ENCODE peak calls at places on chromosome 22, in ten cellular contexts. One of them, this sample, is unnamed.

GRCh38 chr22:41826430-41827383 is 6.2 kb upstream of the SREBF2 start:
- DNase-seq in upper lobe of right lung: no peak
- DNase-seq in left ventricle myocardium inferior: no peak
- DNase-seq in omental fat pad: no peak
- DNase-seq in lower lobe of right lung: no peak
- DNase-seq in GM23338: no peak
- DNase-seq in activated CD8-positive, alpha-beta T cell treated with anti-CD3 and anti-CD28 coated beads for 36 hours: no peak
- DNase-seq in CD4-positive, alpha-beta T cell: no peak
- DNase-seq in HFF-Myc: no peak
- DNase-seq in epithelial cell of esophagus: no peak
- DNase-seq in this sample: no peak

GRCh38 chr22:27116295-27116694 is 458.9 kb downstream of the MIAT start:
- DNase-seq in upper lobe of right lung: no peak
- DNase-seq in activated CD8-positive, alpha-beta T cell treated with anti-CD3 and anti-CD28 coated beads for 36 hours: no peak
- DNase-seq in omental fat pad: no peak
- DNase-seq in CD4-positive, alpha-beta T cell: no peak
- DNase-seq in left ventricle myocardium inferior: no peak
- DNase-seq in GM23338: no peak
- DNase-seq in lower lobe of right lung: no peak
- DNase-seq in HFF-Myc: no peak
- DNase-seq in epithelial cell of esophagus: peak; percentile 57
- DNase-seq in this sample: no peak

GRCh38 chr22:24421428-24421931 is 5.9 kb upstream of the ADORA2A start:
- DNase-seq in activated CD8-positive, alpha-beta T cell treated with anti-CD3 and anti-CD28 coated beads for 36 hours: peak; percentile 68
- DNase-seq in lower lobe of right lung: peak; percentile 32
- DNase-seq in omental fat pad: no peak
- DNase-seq in CD4-positive, alpha-beta T cell: no peak
- DNase-seq in left ventricle myocardium inferior: no peak
- DNase-seq in epithelial cell of esophagus: no peak
- DNase-seq in HFF-Myc: no peak
- DNase-seq in upper lobe of right lung: no peak
- DNase-seq in GM23338: peak; percentile 92
- DNase-seq in this sample: no peak

GRCh38 chr22:29141078-29141688 is 64.5 kb upstream of the EMID1 start:
- DNase-seq in omental fat pad: no peak
- DNase-seq in activated CD8-positive, alpha-beta T cell treated with anti-CD3 and anti-CD28 coated beads for 36 hours: no peak
- DNase-seq in GM23338: no peak
- DNase-seq in epithelial cell of esophagus: no peak
- DNase-seq in left ventricle myocardium inferior: no peak
- DNase-seq in CD4-positive, alpha-beta T cell: no peak
- DNase-seq in upper lobe of right lung: no peak
- DNase-seq in lower lobe of right lung: no peak
- DNase-seq in HFF-Myc: no peak
- DNase-seq in this sample: no peak

GRCh38 chr22:17712441-17712840 is 61.8 kb downstream of the BID start:
- DNase-seq in left ventricle myocardium inferior: no peak
- DNase-seq in epithelial cell of esophagus: peak; percentile 34
- DNase-seq in activated CD8-positive, alpha-beta T cell treated with anti-CD3 and anti-CD28 coated beads for 36 hours: no peak
- DNase-seq in CD4-positive, alpha-beta T cell: no peak
- DNase-seq in lower lobe of right lung: no peak
- DNase-seq in HFF-Myc: no peak
- DNase-seq in omental fat pad: no peak
- DNase-seq in upper lobe of right lung: no peak
- DNase-seq in GM23338: no peak
- DNase-seq in this sample: no peak

GRCh38 chr22:49093192-49093880 is 734.3 kb downstream of the BRD1 start:
- DNase-seq in omental fat pad: no peak
- DNase-seq in GM23338: no peak
- DNase-seq in CD4-positive, alpha-beta T cell: no peak
- DNase-seq in activated CD8-positive, alpha-beta T cell treated with anti-CD3 and anti-CD28 coated beads for 36 hours: no peak
- DNase-seq in HFF-Myc: no peak
- DNase-seq in upper lobe of right lung: no peak
- DNase-seq in lower lobe of right lung: peak; percentile 34
- DNase-seq in left ventricle myocardium inferior: no peak
- DNase-seq in epithelial cell of esophagus: no peak
- DNase-seq in this sample: no peak

GRCh38 chr22:35582861-35583670 is 34.1 kb downstream of the MB start:
- DNase-seq in activated CD8-positive, alpha-beta T cell treated with anti-CD3 and anti-CD28 coated beads for 36 hours: peak; percentile 59
- DNase-seq in omental fat pad: no peak
- DNase-seq in left ventricle myocardium inferior: peak; percentile 55
- DNase-seq in HFF-Myc: no peak
- DNase-seq in GM23338: peak; percentile 78
- DNase-seq in CD4-positive, alpha-beta T cell: peak; percentile 42
- DNase-seq in upper lobe of right lung: no peak
- DNase-seq in lower lobe of right lung: peak; percentile 70
- DNase-seq in epithelial cell of esophagus: peak; percentile 70
- DNase-seq in this sample: no peak

GRCh38 chr22:24566899-24567511 is 11.2 kb downstream of the SNRPD3 start:
- DNase-seq in activated CD8-positive, alpha-beta T cell treated with anti-CD3 and anti-CD28 coated beads for 36 hours: no peak
- DNase-seq in CD4-positive, alpha-beta T cell: no peak
- DNase-seq in upper lobe of right lung: no peak
- DNase-seq in GM23338: no peak
- DNase-seq in omental fat pad: no peak
- DNase-seq in epithelial cell of esophagus: no peak
- DNase-seq in lower lobe of right lung: no peak
- DNase-seq in left ventricle myocardium inferior: no peak
- DNase-seq in HFF-Myc: no peak
- DNase-seq in this sample: no peak

GRCh38 chr22:36027579-36027959 is 1.1 kb downstream of the RBFOX2 start:
- DNase-seq in activated CD8-positive, alpha-beta T cell treated with anti-CD3 and anti-CD28 coated beads for 36 hours: peak; percentile 34
- DNase-seq in CD4-positive, alpha-beta T cell: no peak
- DNase-seq in lower lobe of right lung: no peak
- DNase-seq in HFF-Myc: no peak
- DNase-seq in left ventricle myocardium inferior: no peak
- DNase-seq in omental fat pad: no peak
- DNase-seq in GM23338: no peak
- DNase-seq in upper lobe of right lung: no peak
- DNase-seq in epithelial cell of esophagus: no peak
- DNase-seq in this sample: no peak

GRCh38 chr22:38230108-38230825 is 28.5 kb downstream of the MAFF start:
- DNase-seq in GM23338: peak; percentile 73
- DNase-seq in upper lobe of right lung: no peak
- DNase-seq in epithelial cell of esophagus: peak; percentile 90
- DNase-seq in lower lobe of right lung: peak; percentile 77
- DNase-seq in CD4-positive, alpha-beta T cell: peak; percentile 25
- DNase-seq in activated CD8-positive, alpha-beta T cell treated with anti-CD3 and anti-CD28 coated beads for 36 hours: peak; percentile 66
- DNase-seq in omental fat pad: no peak
- DNase-seq in left ventricle myocardium inferior: peak; percentile 61
- DNase-seq in HFF-Myc: peak; percentile 44
- DNase-seq in this sample: no peak
- TF ChIP-seq CTCF in GM23338: peak; percentile 49
- TF ChIP-seq CTCF in upper lobe of right lung: peak; percentile 51
- TF ChIP-seq CTCF in epithelial cell of esophagus: peak; percentile 88
- TF ChIP-seq CTCF in lower lobe of right lung: peak; percentile 52
- TF ChIP-seq CTCF in CD4-positive, alpha-beta T cell: peak; percentile 15
- TF ChIP-seq CTCF in activated CD8-positive, alpha-beta T cell treated with anti-CD3 and anti-CD28 coated beads for 36 hours: peak; percentile 59
- TF ChIP-seq CTCF in omental fat pad: no peak
- TF ChIP-seq CTCF in left ventricle myocardium inferior: peak; percentile 62
- TF ChIP-seq CTCF in HFF-Myc: peak; percentile 52
- TF ChIP-seq CTCF in this sample: peak; percentile 14

DNA sequence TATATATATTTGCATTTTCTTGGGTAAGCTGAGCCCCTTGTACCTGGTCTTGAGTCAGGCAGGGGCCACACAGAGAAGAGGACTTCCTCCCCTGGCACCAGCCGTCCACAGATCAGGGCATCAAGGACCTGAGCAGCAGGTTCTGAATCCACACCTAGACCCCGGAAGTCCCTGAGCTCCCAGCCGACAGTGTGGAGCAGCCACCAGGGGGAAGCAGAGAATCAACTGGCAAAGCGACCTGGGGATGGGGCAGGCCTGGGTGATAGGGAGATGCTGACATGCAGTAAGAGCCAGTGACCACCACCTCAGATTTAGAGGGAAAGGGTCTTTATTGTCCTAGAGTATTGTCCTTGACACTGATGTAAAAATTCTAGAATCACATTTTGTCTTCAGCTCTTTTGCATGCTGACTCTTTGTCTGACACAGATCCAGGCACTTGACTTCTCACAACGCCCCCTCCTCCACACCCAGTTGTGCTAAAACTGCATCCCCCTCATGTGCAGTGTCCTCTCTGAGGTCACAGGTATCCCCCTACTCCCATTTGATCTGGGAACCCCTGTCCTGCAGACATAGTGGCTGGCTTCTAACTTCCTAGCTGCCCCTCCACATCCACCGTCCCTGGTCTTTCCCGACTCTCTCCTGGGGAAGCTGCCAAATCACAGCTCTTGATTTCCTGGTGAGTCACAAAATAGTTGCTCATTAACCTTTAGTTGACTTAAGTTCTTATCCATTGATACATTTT is 109.3 kb downstream of the GGTLC2 start:
- DNase-seq in GM23338: peak; percentile 86
- DNase-seq in CD4-positive, alpha-beta T cell: peak; percentile 67
- DNase-seq in omental fat pad: no peak
- DNase-seq in lower lobe of right lung: no peak
- DNase-seq in HFF-Myc: no peak
- DNase-seq in epithelial cell of esophagus: peak; percentile 43
- DNase-seq in activated CD8-positive, alpha-beta T cell treated with anti-CD3 and anti-CD28 coated beads for 36 hours: peak; percentile 89
- DNase-seq in upper lobe of right lung: no peak
- DNase-seq in left ventricle myocardium inferior: no peak
- DNase-seq in this sample: no peak
- TF ChIP-seq CTCF in GM23338: peak; percentile 77
- TF ChIP-seq CTCF in CD4-positive, alpha-beta T cell: peak; percentile 77
- TF ChIP-seq CTCF in omental fat pad: no peak
- TF ChIP-seq CTCF in lower lobe of right lung: peak; percentile 60
- TF ChIP-seq CTCF in HFF-Myc: peak; percentile 76
- TF ChIP-seq CTCF in epithelial cell of esophagus: peak; percentile 72
- TF ChIP-seq CTCF in activated CD8-positive, alpha-beta T cell treated with anti-CD3 and anti-CD28 coated beads for 36 hours: peak; percentile 92
- TF ChIP-seq CTCF in upper lobe of right lung: peak; percentile 60
- TF ChIP-seq CTCF in left ventricle myocardium inferior: peak; percentile 66
- TF ChIP-seq CTCF in this sample: no peak

GRCh38 chr22:45033136-45033535 is 23.3 kb upstream of the PHF21B start:
- DNase-seq in omental fat pad: no peak
- DNase-seq in lower lobe of right lung: no peak
- DNase-seq in activated CD8-positive, alpha-beta T cell treated with anti-CD3 and anti-CD28 coated beads for 36 hours: no peak
- DNase-seq in epithelial cell of esophagus: no peak
- DNase-seq in upper lobe of right lung: no peak
- DNase-seq in left ventricle myocardium inferior: no peak
- DNase-seq in HFF-Myc: no peak
- DNase-seq in GM23338: no peak
- DNase-seq in CD4-positive, alpha-beta T cell: no peak
- DNase-seq in this sample: no peak

GRCh38 chr22:45031629-45032403 is 22.0 kb upstream of the PHF21B start:
- DNase-seq in GM23338: peak; percentile 87
- DNase-seq in activated CD8-positive, alpha-beta T cell treated with anti-CD3 and anti-CD28 coated beads for 36 hours: no peak
- DNase-seq in CD4-positive, alpha-beta T cell: no peak
- DNase-seq in left ventricle myocardium inferior: no peak
- DNase-seq in lower lobe of right lung: no peak
- DNase-seq in epithelial cell of esophagus: no peak
- DNase-seq in HFF-Myc: no peak
- DNase-seq in omental fat pad: no peak
- DNase-seq in upper lobe of right lung: no peak
- DNase-seq in this sample: no peak

GRCh38 chr22:45026511-45026910 is 16.7 kb upstream of the PHF21B start:
- DNase-seq in GM23338: no peak
- DNase-seq in lower lobe of right lung: no peak
- DNase-seq in activated CD8-positive, alpha-beta T cell treated with anti-CD3 and anti-CD28 coated beads for 36 hours: no peak
- DNase-seq in epithelial cell of esophagus: no peak
- DNase-seq in omental fat pad: no peak
- DNase-seq in left ventricle myocardium inferior: no peak
- DNase-seq in CD4-positive, alpha-beta T cell: no peak
- DNase-seq in upper lobe of right lung: no peak
- DNase-seq in HFF-Myc: no peak
- DNase-seq in this sample: no peak

GRCh38 chr22:45034156-45034555 is 24.4 kb upstream of the PHF21B start:
- DNase-seq in left ventricle myocardium inferior: no peak
- DNase-seq in activated CD8-positive, alpha-beta T cell treated with anti-CD3 and anti-CD28 coated beads for 36 hours: no peak
- DNase-seq in HFF-Myc: no peak
- DNase-seq in lower lobe of right lung: peak; percentile 7
- DNase-seq in upper lobe of right lung: no peak
- DNase-seq in omental fat pad: no peak
- DNase-seq in epithelial cell of esophagus: no peak
- DNase-seq in CD4-positive, alpha-beta T cell: no peak
- DNase-seq in GM23338: no peak
- DNase-seq in this sample: no peak

DNA sequence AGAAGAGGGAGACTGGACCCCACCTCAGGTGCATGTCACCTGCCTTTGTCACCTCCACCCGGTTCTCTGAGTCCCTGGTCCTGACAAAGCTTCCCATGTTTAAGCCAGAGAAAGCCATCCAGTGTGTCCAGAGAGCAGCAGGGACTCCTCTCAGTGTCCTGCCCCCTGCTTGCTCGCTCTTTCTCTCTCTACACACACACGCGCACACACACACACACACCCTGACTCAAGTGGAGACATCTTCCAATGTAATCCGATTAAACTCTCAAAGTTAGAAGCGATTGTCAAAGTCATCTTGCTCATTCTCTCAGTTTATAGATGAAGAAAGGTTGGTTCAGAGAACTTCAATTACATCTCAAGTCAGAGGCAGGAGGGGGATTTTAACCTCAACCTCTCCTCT is 19.7 kb upstream of the PHF21B start:
- DNase-seq in upper lobe of right lung: no peak
- DNase-seq in left ventricle myocardium inferior: no peak
- DNase-seq in epithelial cell of esophagus: no peak
- DNase-seq in omental fat pad: no peak
- DNase-seq in activated CD8-positive, alpha-beta T cell treated with anti-CD3 and anti-CD28 coated beads for 36 hours: no peak
- DNase-seq in HFF-Myc: no peak
- DNase-seq in GM23338: no peak
- DNase-seq in CD4-positive, alpha-beta T cell: no peak
- DNase-seq in lower lobe of right lung: no peak
- DNase-seq in this sample: no peak
- TF ChIP-seq CTCF in upper lobe of right lung: no peak
- TF ChIP-seq CTCF in left ventricle myocardium inferior: no peak
- TF ChIP-seq CTCF in epithelial cell of esophagus: no peak
- TF ChIP-seq CTCF in omental fat pad: no peak
- TF ChIP-seq CTCF in activated CD8-positive, alpha-beta T cell treated with anti-CD3 and anti-CD28 coated beads for 36 hours: no peak
- TF ChIP-seq CTCF in HFF-Myc: no peak
- TF ChIP-seq CTCF in GM23338: no peak
- TF ChIP-seq CTCF in CD4-positive, alpha-beta T cell: no peak
- TF ChIP-seq CTCF in lower lobe of right lung: no peak
- TF ChIP-seq CTCF in this sample: no peak

GRCh38 chr22:30245985-30246901 is at the start of gene LIF:
- DNase-seq in CD4-positive, alpha-beta T cell: peak; percentile 38
- DNase-seq in HFF-Myc: no peak
- DNase-seq in left ventricle myocardium inferior: no peak
- DNase-seq in activated CD8-positive, alpha-beta T cell treated with anti-CD3 and anti-CD28 coated beads for 36 hours: peak; percentile 74
- DNase-seq in upper lobe of right lung: no peak
- DNase-seq in lower lobe of right lung: no peak
- DNase-seq in epithelial cell of esophagus: peak; percentile 43
- DNase-seq in GM23338: peak; percentile 76
- DNase-seq in omental fat pad: no peak
- DNase-seq in this sample: no peak
- TF ChIP-seq CTCF in CD4-positive, alpha-beta T cell: peak; percentile 30
- TF ChIP-seq CTCF in HFF-Myc: no peak
- TF ChIP-seq CTCF in left ventricle myocardium inferior: peak; percentile 20
- TF ChIP-seq CTCF in activated CD8-positive, alpha-beta T cell treated with anti-CD3 and anti-CD28 coated beads for 36 hours: no peak
- TF ChIP-seq CTCF in upper lobe of right lung: peak; percentile 17
- TF ChIP-seq CTCF in lower lobe of right lung: peak; percentile 19
- TF ChIP-seq CTCF in epithelial cell of esophagus: no peak
- TF ChIP-seq CTCF in GM23338: no peak
- TF ChIP-seq CTCF in omental fat pad: no peak
- TF ChIP-seq CTCF in this sample: no peak

DNA sequence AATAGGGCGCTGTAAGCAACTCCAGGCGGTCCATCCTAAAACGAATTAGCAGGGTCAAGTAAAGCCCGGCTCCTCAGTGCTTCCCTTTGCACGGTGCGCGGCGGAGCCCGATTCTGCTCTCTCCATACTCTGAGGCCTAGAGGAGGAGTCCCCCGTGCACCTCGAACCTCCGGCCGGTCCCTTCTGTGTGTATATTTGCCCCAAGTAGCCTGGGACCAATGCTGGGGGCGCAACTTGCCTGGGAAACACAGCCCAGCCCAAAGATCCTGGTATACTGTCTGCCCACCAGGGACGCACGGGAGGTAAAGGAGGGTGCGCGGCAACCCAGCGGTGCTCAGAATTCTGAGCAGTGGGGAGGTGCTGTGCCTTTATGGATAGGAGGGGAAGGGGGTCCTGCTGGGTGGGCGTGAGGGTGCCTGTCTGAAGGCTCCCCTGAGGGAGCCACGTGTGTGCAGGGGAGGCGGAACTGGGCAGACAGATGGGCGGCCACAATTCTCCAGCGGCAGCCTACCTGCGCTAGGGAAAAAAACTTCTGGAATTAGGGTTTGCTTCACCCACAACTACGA is 4.8 kb upstream of the TBX1 start:
- DNase-seq in activated CD8-positive, alpha-beta T cell treated with anti-CD3 and anti-CD28 coated beads for 36 hours: no peak
- DNase-seq in upper lobe of right lung: no peak
- DNase-seq in CD4-positive, alpha-beta T cell: no peak
- DNase-seq in HFF-Myc: no peak
- DNase-seq in omental fat pad: no peak
- DNase-seq in GM23338: peak; percentile 55
- DNase-seq in epithelial cell of esophagus: no peak
- DNase-seq in left ventricle myocardium inferior: no peak
- DNase-seq in lower lobe of right lung: no peak
- DNase-seq in this sample: no peak
- TF ChIP-seq CTCF in activated CD8-positive, alpha-beta T cell treated with anti-CD3 and anti-CD28 coated beads for 36 hours: no peak
- TF ChIP-seq CTCF in upper lobe of right lung: no peak
- TF ChIP-seq CTCF in CD4-positive, alpha-beta T cell: no peak
- TF ChIP-seq CTCF in HFF-Myc: no peak
- TF ChIP-seq CTCF in omental fat pad: no peak
- TF ChIP-seq CTCF in GM23338: no peak
- TF ChIP-seq CTCF in epithelial cell of esophagus: no peak
- TF ChIP-seq CTCF in left ventricle myocardium inferior: no peak
- TF ChIP-seq CTCF in lower lobe of right lung: no peak
- TF ChIP-seq CTCF in this sample: no peak

This sample was measured in thoracic aorta.